ENCODE peak calls at places on chromosomes 12 and 14, in ten cellular contexts. One of them, this sample, is unnamed.

GRCh38 chr12:12209675-12210074 is 57.2 kb downstream of the LRP6 start:
- DNase-seq in EH: no peak
- DNase-seq in LHCN-M2: no peak
- DNase-seq in aorta: no peak
- DNase-seq in DND-41: no peak
- DNase-seq in cerebellum: no peak
- DNase-seq in MM.1S: no peak
- DNase-seq in LoVo: no peak
- DNase-seq in left ventricle myocardium inferior: no peak
- DNase-seq in NCI-H748 treated with DMSO at 0.1 percent for 48 hours: no peak
- DNase-seq in this sample: no peak

GRCh38 chr12:115001538-115001937 is 317.6 kb upstream of the TBX3 start:
- DNase-seq in EH: no peak
- DNase-seq in LHCN-M2: no peak
- DNase-seq in aorta: no peak
- DNase-seq in DND-41: no peak
- DNase-seq in cerebellum: no peak
- DNase-seq in MM.1S: no peak
- DNase-seq in LoVo: no peak
- DNase-seq in left ventricle myocardium inferior: no peak
- DNase-seq in NCI-H748 treated with DMSO at 0.1 percent for 48 hours: no peak
- DNase-seq in this sample: no peak

GRCh38 chr14:61255968-61256367 is 25.2 kb downstream of the TMEM30B start:
- DNase-seq in EH: peak
- DNase-seq in LHCN-M2: no peak
- DNase-seq in aorta: no peak
- DNase-seq in DND-41: no peak
- DNase-seq in cerebellum: no peak
- DNase-seq in MM.1S: no peak
- DNase-seq in LoVo: no peak
- DNase-seq in left ventricle myocardium inferior: no peak
- DNase-seq in NCI-H748 treated with DMSO at 0.1 percent for 48 hours: no peak
- DNase-seq in this sample: no peak

GRCh38 chr14:75454963-75455546 is 27.2 kb downstream of the JDP2 start:
- DNase-seq in EH: peak
- DNase-seq in LHCN-M2: peak
- DNase-seq in aorta: peak
- DNase-seq in DND-41: no peak
- DNase-seq in cerebellum: peak
- DNase-seq in MM.1S: no peak
- DNase-seq in LoVo: peak
- DNase-seq in left ventricle myocardium inferior: peak
- DNase-seq in NCI-H748 treated with DMSO at 0.1 percent for 48 hours: no peak
- DNase-seq in this sample: no peak

GRCh38 chr14:95156153-95156764 is 1.1 kb downstream of the DICER1 start:
- DNase-seq in EH: peak
- DNase-seq in LHCN-M2: peak
- DNase-seq in aorta: no peak
- DNase-seq in DND-41: peak
- DNase-seq in cerebellum: peak
- DNase-seq in MM.1S: peak
- DNase-seq in LoVo: no peak
- DNase-seq in left ventricle myocardium inferior: no peak
- DNase-seq in NCI-H748 treated with DMSO at 0.1 percent for 48 hours: peak
- DNase-seq in this sample: peak

GRCh38 chr12:77940566-77940965 is 109.9 kb downstream of the NAV3 start:
- DNase-seq in EH: peak
- DNase-seq in LHCN-M2: peak
- DNase-seq in aorta: no peak
- DNase-seq in DND-41: no peak
- DNase-seq in cerebellum: no peak
- DNase-seq in MM.1S: no peak
- DNase-seq in LoVo: no peak
- DNase-seq in left ventricle myocardium inferior: no peak
- DNase-seq in NCI-H748 treated with DMSO at 0.1 percent for 48 hours: no peak
- DNase-seq in this sample: no peak

GRCh38 chr12:25552681-25553080 is 402 bp downstream of the LMNTD1 start:
- DNase-seq in EH: peak
- DNase-seq in LHCN-M2: no peak
- DNase-seq in aorta: no peak
- DNase-seq in DND-41: no peak
- DNase-seq in cerebellum: no peak
- DNase-seq in MM.1S: no peak
- DNase-seq in LoVo: no peak
- DNase-seq in left ventricle myocardium inferior: no peak
- DNase-seq in NCI-H748 treated with DMSO at 0.1 percent for 48 hours: no peak
- DNase-seq in this sample: no peak

GRCh38 chr14:63893701-63894458 is 41.1 kb downstream of the SYNE2 start:
- DNase-seq in EH: peak
- DNase-seq in LHCN-M2: no peak
- DNase-seq in aorta: peak
- DNase-seq in DND-41: no peak
- DNase-seq in cerebellum: no peak
- DNase-seq in MM.1S: no peak
- DNase-seq in LoVo: no peak
- DNase-seq in left ventricle myocardium inferior: peak
- DNase-seq in NCI-H748 treated with DMSO at 0.1 percent for 48 hours: no peak
- DNase-seq in this sample: no peak

GRCh38 chr14:104886690-104887622 is 21.9 kb downstream of the CEP170B start:
- DNase-seq in EH: no peak
- DNase-seq in LHCN-M2: no peak
- DNase-seq in aorta: peak
- DNase-seq in DND-41: no peak
- DNase-seq in cerebellum: no peak
- DNase-seq in MM.1S: no peak
- DNase-seq in LoVo: no peak
- DNase-seq in left ventricle myocardium inferior: peak
- DNase-seq in NCI-H748 treated with DMSO at 0.1 percent for 48 hours: no peak
- DNase-seq in this sample: peak

GRCh38 chr14:102848830-102849521 is 71.7 kb downstream of the TRAF3 start:
- DNase-seq in EH: peak
- DNase-seq in LHCN-M2: no peak
- DNase-seq in aorta: no peak
- DNase-seq in DND-41: no peak
- DNase-seq in cerebellum: peak
- DNase-seq in MM.1S: no peak
- DNase-seq in LoVo: no peak
- DNase-seq in left ventricle myocardium inferior: peak
- DNase-seq in NCI-H748 treated with DMSO at 0.1 percent for 48 hours: no peak
- DNase-seq in this sample: peak

GRCh38 chr14:72479471-72479931 is 414.4 kb downstream of the DPF3 start:
- DNase-seq in EH: peak
- DNase-seq in LHCN-M2: no peak
- DNase-seq in aorta: no peak
- DNase-seq in DND-41: peak
- DNase-seq in cerebellum: no peak
- DNase-seq in MM.1S: peak
- DNase-seq in LoVo: no peak
- DNase-seq in left ventricle myocardium inferior: no peak
- DNase-seq in NCI-H748 treated with DMSO at 0.1 percent for 48 hours: peak
- DNase-seq in this sample: no peak

GRCh38 chr14:28754209-28754985 is 12.2 kb upstream of the FOXG1 start:
- DNase-seq in EH: peak
- DNase-seq in LHCN-M2: peak
- DNase-seq in aorta: no peak
- DNase-seq in DND-41: peak
- DNase-seq in cerebellum: peak
- DNase-seq in MM.1S: peak
- DNase-seq in LoVo: peak
- DNase-seq in left ventricle myocardium inferior: no peak
- DNase-seq in NCI-H748 treated with DMSO at 0.1 percent for 48 hours: peak
- DNase-seq in this sample: peak

GRCh38 chr12:71242511-71242910 is 84.7 kb upstream of the TSPAN8 start:
- DNase-seq in EH: no peak
- DNase-seq in LHCN-M2: no peak
- DNase-seq in aorta: no peak
- DNase-seq in DND-41: no peak
- DNase-seq in cerebellum: no peak
- DNase-seq in MM.1S: no peak
- DNase-seq in LoVo: no peak
- DNase-seq in left ventricle myocardium inferior: no peak
- DNase-seq in NCI-H748 treated with DMSO at 0.1 percent for 48 hours: no peak
- DNase-seq in this sample: no peak

GRCh38 chr12:99767809-99768208 is 120.3 kb downstream of the GARIN6 start:
- DNase-seq in EH: peak
- DNase-seq in LHCN-M2: peak
- DNase-seq in aorta: no peak
- DNase-seq in DND-41: no peak
- DNase-seq in cerebellum: peak
- DNase-seq in MM.1S: peak
- DNase-seq in LoVo: peak
- DNase-seq in left ventricle myocardium inferior: no peak
- DNase-seq in NCI-H748 treated with DMSO at 0.1 percent for 48 hours: peak
- DNase-seq in this sample: no peak

This sample was measured in mucosa of descending colon.